ENCODE peak calls at places on chromosomes 11 and 22, in four cellular contexts. O is A549, A is HepG2, M is GM12878. N is an unnamed sample.

GRCh38 chr11:99069831-99070444 is 49.2 kb downstream of the CNTN5 start:
- DNase-seq in A (peak; percentile 3), O (no peak), M (peak; percentile 4), N (no peak)

GRCh38 chr22:20258584-20259335 is 9.4 kb downstream of the RTN4R start:
- DNase-seq in M (no peak), O (no peak), A (no peak), N (peak; percentile 84)

GRCh38 chr22:38177926-38178604 is 3.6 kb downstream of the PLA2G6 start:
- DNase-seq in O (peak; percentile 82), A (peak; percentile 94), M (no peak), N (no peak)

GRCh38 chr11:117187799-117188481 is 9.4 kb downstream of the SIDT2 start:
- DNase-seq in O (no peak), M (no peak), A (no peak), N (no peak)

GRCh38 chr11:87970762-87971161 is 204.5 kb downstream of the RAB38 start:
- DNase-seq in O (no peak), M (no peak), A (no peak), N (no peak)

GRCh38 chr22:36325163-36326031 is 62.4 kb downstream of the MYH9 start:
- DNase-seq in O (no peak), A (no peak), M (no peak), N (no peak)

GRCh38 chr22:31829505-31829904 is 75.7 kb downstream of the DEPDC5 start:
- DNase-seq in O (peak; percentile 81), A (peak; percentile 46), M (peak; percentile 19), N (peak; percentile 59)

GRCh38 chr11:129143335-129143734 is 48.8 kb downstream of the ARHGAP32 start:
- DNase-seq in O (peak; percentile 91), A (peak; percentile 97), M (no peak), N (no peak)

GRCh38 chr11:2693271-2693833 is 6.4 kb downstream of the KCNQ1OT1 start:
- DNase-seq in A (no peak), O (no peak), M (no peak), N (no peak)

GRCh38 chr11:16923987-16924386 is 90.2 kb downstream of the PLEKHA7 start:
- DNase-seq in O (no peak), A (no peak), M (no peak), N (peak; percentile 22)

GRCh38 chr11:77035041-77035440 is 843 bp downstream of the B3GNT6 start:
- DNase-seq in M (no peak), A (no peak), O (no peak), N (no peak)

GRCh38 chr11:44535201-44535980 is 30.1 kb upstream of the CD82 start:
- DNase-seq in A (no peak), O (no peak), M (no peak), N (peak; percentile 15)

GRCh38 chr11:12418019-12418611 is 40.7 kb downstream of the PARVA start:
- DNase-seq in O (no peak), M (no peak), A (no peak), N (peak; percentile 19)

GRCh38 chr11:13358871-13359270 is 81.3 kb downstream of the BMAL1 start:
- DNase-seq in O (no peak), M (no peak), A (no peak), N (no peak)

GRCh38 chr11:62930157-62930556 is 9.0 kb upstream of the CHRM1 start:
- DNase-seq in M (no peak), A (no peak), O (no peak), N (no peak)

GRCh38 chr11:64499261-64500004 is 91.6 kb upstream of the SLC22A12 start:
- DNase-seq in M (no peak), A (no peak), O (no peak), N (no peak)

GRCh38 chr11:60844870-60845221 is 2.9 kb downstream of the CCDC86 start:
- DNase-seq in M (no peak), A (peak; percentile 94), O (no peak), N (no peak)

GRCh38 chr11:96187779-96188624 is 155.0 kb downstream of the MAML2 start:
- DNase-seq in O (peak; percentile 26), M (no peak), A (peak; percentile 47), N (no peak)

GRCh38 chr22:46072030-46072881 is 78.1 kb upstream of the PPARA start:
- DNase-seq in O (no peak), A (no peak), M (no peak), N (no peak)

GRCh38 chr11:473975-474785 is 24.1 kb downstream of the PTDSS2 start:
- DNase-seq in O (no peak), M (no peak), A (no peak), N (no peak)

GRCh38 chr11:65854871-65855837 is 2.8 kb downstream of the CFL1 start:
- DNase-seq in M (no peak), A (no peak), O (no peak), N (no peak)

GRCh38 chr11:65853249-65853979 is 4.6 kb downstream of the CFL1 start:
- DNase-seq in M (no peak), O (no peak), A (no peak), N (peak; percentile 20)

GRCh38 chr11:65855927-65856363 is 2.0 kb downstream of the CFL1 start:
- DNase-seq in A (no peak), M (no peak), O (no peak), N (no peak)

GRCh38 chr11:65852508-65853248 is 5.3 kb downstream of the CFL1 start:
- DNase-seq in O (no peak), M (no peak), A (no peak), N (no peak)

GRCh38 chr11:65854161-65854592 is 3.8 kb downstream of the CFL1 start:
- DNase-seq in A (peak; percentile 67), O (no peak), M (no peak), N (no peak)
- TF ChIP-seq MAX in A (no peak), O (no peak), M (no peak), N (no peak)

DNA sequence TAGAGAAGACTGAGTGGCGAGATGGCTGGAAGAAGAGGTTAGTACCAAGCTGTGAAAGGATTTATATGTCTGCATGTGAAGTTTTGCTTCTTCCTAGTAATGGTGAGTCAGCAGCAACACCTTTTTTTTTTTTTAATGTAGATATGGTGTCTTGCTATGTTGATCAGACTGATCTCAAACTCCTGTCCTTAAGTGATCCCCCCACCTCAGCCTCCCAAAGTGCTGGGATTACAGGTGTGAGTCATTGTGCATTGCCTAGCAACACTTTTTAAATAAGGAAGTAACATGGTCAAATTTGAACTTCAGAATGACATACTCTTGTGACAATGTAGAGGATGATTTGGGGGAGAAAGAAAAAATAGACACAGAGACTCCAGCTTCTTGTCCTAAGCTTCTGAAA is 6.5 kb upstream of the CSTPP1 start:
- DNase-seq in M (no peak), A (peak; percentile 34), O (peak; percentile 91), N (no peak)
- TF ChIP-seq BHLHE40 in M (no peak), A (no peak), O (no peak), N (no peak)

GRCh38 chr11:113114452-113115027 is 153.3 kb downstream of the NCAM1 start:
- DNase-seq in O (peak; percentile 33), M (no peak), A (peak; percentile 3), N (peak; percentile 9)
- TF ChIP-seq MAX in O (no peak), M (no peak), A (no peak), N (no peak)

DNA sequence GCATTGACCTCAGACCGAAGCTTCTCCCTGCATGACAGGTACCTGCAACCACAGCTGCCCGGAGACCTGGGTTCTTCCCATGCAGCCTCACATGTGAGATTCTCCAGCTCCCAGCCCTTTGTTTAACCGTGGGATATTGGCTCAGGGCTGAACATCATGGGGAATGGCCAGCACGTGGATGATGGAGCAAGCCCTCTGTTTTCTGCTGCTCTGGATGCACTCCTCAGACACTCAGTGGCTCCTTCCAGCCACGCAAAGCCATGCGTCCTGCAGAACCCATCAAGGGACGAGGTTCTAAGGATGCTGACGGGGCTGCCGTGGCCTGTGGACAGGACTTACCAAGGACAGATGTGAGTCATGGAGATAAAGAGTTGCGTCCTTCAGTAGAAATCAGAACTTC is 639.1 kb downstream of the BRD1 start:
- DNase-seq in O (no peak), M (no peak), A (no peak), N (no peak)
- TF ChIP-seq BHLHE40 in O (no peak), M (no peak), A (no peak), N (no peak)

DNA sequence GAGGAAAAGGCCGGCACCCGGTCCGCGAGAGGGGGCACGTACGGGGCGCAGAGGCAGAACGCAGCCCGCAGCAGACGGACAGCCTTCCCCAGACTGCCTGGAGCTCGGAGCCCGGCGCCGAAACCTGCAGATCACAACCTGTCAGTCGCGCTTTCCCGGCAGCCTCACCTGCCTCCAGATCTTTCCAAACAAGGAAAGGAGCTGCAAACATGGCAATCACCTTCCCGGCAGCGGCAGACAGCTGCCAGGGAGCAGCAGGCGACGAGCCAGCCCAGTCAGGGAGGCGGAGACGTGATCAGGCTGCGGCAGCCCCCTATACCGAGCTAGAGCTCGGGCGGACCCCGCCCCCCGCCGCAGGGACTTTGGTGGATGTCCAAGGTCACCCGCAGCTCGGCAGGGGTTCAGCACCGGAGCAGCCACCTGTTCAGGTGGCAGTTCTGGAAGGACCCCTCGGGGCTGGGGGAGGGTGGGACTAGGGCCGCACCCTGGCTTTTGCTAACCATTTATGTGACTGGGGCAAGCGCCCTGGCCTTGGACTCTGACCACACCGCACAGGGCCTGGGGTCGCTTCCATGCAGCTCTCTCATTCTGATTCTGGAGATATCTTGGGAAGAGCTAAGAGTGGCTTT is 143.8 kb downstream of the NECTIN1 start:
- DNase-seq in O (no peak), A (no peak), M (no peak), N (no peak)
- TF ChIP-seq MAX in O (no peak), A (no peak), M (no peak), N (no peak)

GRCh38 chr22:47572443-47572842 is 810.0 kb downstream of the TBC1D22A start:
- DNase-seq in A (no peak), O (no peak), M (no peak), N (no peak)
- TF ChIP-seq BHLHE40 in A (no peak), O (no peak), M (no peak), N (no peak)

DNA sequence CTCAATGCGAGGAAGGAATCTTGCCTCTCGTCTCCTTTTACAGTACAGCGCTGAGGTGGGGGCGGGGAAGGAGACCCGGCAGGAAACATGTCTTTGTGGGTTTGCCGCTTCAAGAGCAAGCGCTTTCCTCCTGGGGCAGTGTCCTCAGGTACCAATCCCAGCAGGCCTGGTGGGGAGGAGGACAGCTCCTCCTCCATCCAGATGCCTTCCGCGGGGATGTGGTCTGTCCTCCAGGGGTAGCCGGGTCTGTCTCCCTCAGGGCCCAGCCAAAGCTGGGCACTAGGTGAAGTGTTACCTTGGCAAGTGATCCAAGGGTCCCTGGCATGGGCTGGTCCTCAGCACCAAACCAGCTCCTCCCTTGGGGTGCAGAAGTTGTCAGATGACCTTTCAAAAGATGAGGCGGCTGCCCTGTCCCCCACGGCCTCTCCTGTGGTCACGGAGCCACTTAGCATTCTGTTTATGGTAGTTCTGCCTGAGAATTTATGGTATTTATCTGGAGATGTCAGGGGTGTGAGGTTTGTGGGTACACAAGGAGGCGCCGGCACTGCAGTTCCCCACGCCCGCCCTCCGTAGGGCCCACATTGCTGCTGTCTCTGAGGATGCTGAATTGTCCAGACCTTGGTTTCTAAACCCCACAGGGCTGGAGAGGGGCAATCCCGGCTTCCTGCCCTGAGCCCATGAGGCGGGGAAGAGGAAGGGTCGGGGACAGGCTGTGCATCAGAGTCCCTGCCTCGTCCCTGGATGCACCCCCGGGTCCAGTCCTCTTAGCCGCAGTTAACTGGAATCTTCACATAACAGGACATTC is 93.5 kb upstream of the ANO1 start:
- DNase-seq in A (no peak), M (no peak), O (no peak), N (no peak)
- TF ChIP-seq MAX in A (no peak), M (no peak), O (no peak), N (no peak)